ENCODE peak calls at places on chromosome 4, in ten cellular contexts. One of them, this sample, is unnamed. For H3K4me1, the result is how much of the 10 kb centered on the place peaks cover.

GRCh38 chr4:14169460-14169859 is 541.9 kb upstream of the BOD1L1 start:
- DNase-seq in CD8-positive, alpha-beta T cell: no peak
- DNase-seq in neural progenitor cell: no peak
- DNase-seq in right lobe of liver: no peak
- DNase-seq in tibial artery: no peak
- DNase-seq in lower lobe of right lung: no peak
- DNase-seq in right atrium auricular region: no peak
- DNase-seq in cardiac muscle cell: no peak
- DNase-seq in IMR-90: peak
- DNase-seq in upper lobe of left lung: no peak
- DNase-seq in this sample: no peak

GRCh38 chr4:41458689-41459088 is 79.3 kb upstream of the LIMCH1 start:
- DNase-seq in cardiac muscle cell: no peak
- DNase-seq in CD8-positive, alpha-beta T cell: no peak
- DNase-seq in right atrium auricular region: no peak
- DNase-seq in neural progenitor cell: no peak
- DNase-seq in upper lobe of left lung: no peak
- DNase-seq in IMR-90: no peak
- DNase-seq in lower lobe of right lung: no peak
- DNase-seq in right lobe of liver: no peak
- DNase-seq in tibial artery: no peak
- DNase-seq in this sample: no peak

GRCh38 chr4:8831221-8832129 is 40.2 kb downstream of the HMX1 start:
- DNase-seq in right lobe of liver: no peak
- DNase-seq in cardiac muscle cell: no peak
- DNase-seq in lower lobe of right lung: peak
- DNase-seq in neural progenitor cell: no peak
- DNase-seq in CD8-positive, alpha-beta T cell: no peak
- DNase-seq in tibial artery: peak
- DNase-seq in right atrium auricular region: peak
- DNase-seq in upper lobe of left lung: peak
- DNase-seq in IMR-90: no peak
- DNase-seq in this sample: peak

GRCh38 chr4:183342541-183343533 is 20.6 kb upstream of the CLDN24 start:
- DNase-seq in cardiac muscle cell: no peak
- DNase-seq in lower lobe of right lung: no peak
- DNase-seq in upper lobe of left lung: no peak
- DNase-seq in neural progenitor cell: peak
- DNase-seq in CD8-positive, alpha-beta T cell: no peak
- DNase-seq in right lobe of liver: peak
- DNase-seq in right atrium auricular region: no peak
- DNase-seq in IMR-90: no peak
- DNase-seq in tibial artery: no peak
- DNase-seq in this sample: peak

GRCh38 chr4:124947622-124948265 is 235.2 kb upstream of the ANKRD50 start:
- DNase-seq in cardiac muscle cell: no peak
- DNase-seq in tibial artery: no peak
- DNase-seq in right lobe of liver: no peak
- DNase-seq in lower lobe of right lung: no peak
- DNase-seq in right atrium auricular region: no peak
- DNase-seq in CD8-positive, alpha-beta T cell: no peak
- DNase-seq in IMR-90: no peak
- DNase-seq in neural progenitor cell: no peak
- DNase-seq in upper lobe of left lung: no peak
- DNase-seq in this sample: no peak

GRCh38 chr4:152962160-152962559 is 26.0 kb downstream of the FHDC1 start:
- DNase-seq in upper lobe of left lung: no peak
- DNase-seq in neural progenitor cell: no peak
- DNase-seq in cardiac muscle cell: no peak
- DNase-seq in right lobe of liver: no peak
- DNase-seq in right atrium auricular region: no peak
- DNase-seq in IMR-90: no peak
- DNase-seq in CD8-positive, alpha-beta T cell: no peak
- DNase-seq in lower lobe of right lung: no peak
- DNase-seq in tibial artery: no peak
- DNase-seq in this sample: no peak

GRCh38 chr4:78936989-78937388 is 2.2 kb downstream of the PAQR3 start:
- DNase-seq in neural progenitor cell: no peak
- DNase-seq in upper lobe of left lung: no peak
- DNase-seq in right atrium auricular region: no peak
- DNase-seq in IMR-90: no peak
- DNase-seq in cardiac muscle cell: no peak
- DNase-seq in right lobe of liver: no peak
- DNase-seq in CD8-positive, alpha-beta T cell: no peak
- DNase-seq in tibial artery: no peak
- DNase-seq in lower lobe of right lung: no peak
- DNase-seq in this sample: no peak

GRCh38 chr4:46844325-46844917 is 64.6 kb downstream of the COX7B2 start:
- DNase-seq in neural progenitor cell: peak
- DNase-seq in right lobe of liver: no peak
- DNase-seq in upper lobe of left lung: peak
- DNase-seq in right atrium auricular region: no peak
- DNase-seq in lower lobe of right lung: no peak
- DNase-seq in CD8-positive, alpha-beta T cell: no peak
- DNase-seq in cardiac muscle cell: peak
- DNase-seq in tibial artery: no peak
- DNase-seq in IMR-90: peak
- DNase-seq in this sample: no peak

GRCh38 chr4:6245246-6246169 is 24.1 kb upstream of the WFS1 start:
- DNase-seq in right atrium auricular region: no peak
- DNase-seq in cardiac muscle cell: no peak
- DNase-seq in right lobe of liver: no peak
- DNase-seq in IMR-90: no peak
- DNase-seq in lower lobe of right lung: no peak
- DNase-seq in neural progenitor cell: peak
- DNase-seq in CD8-positive, alpha-beta T cell: no peak
- DNase-seq in upper lobe of left lung: no peak
- DNase-seq in tibial artery: no peak
- DNase-seq in this sample: no peak

GRCh38 chr4:38923746-38924145 is 56.1 kb downstream of the FAM114A1 start:
- DNase-seq in cardiac muscle cell: no peak
- DNase-seq in tibial artery: no peak
- DNase-seq in right atrium auricular region: no peak
- DNase-seq in neural progenitor cell: no peak
- DNase-seq in right lobe of liver: no peak
- DNase-seq in IMR-90: no peak
- DNase-seq in upper lobe of left lung: no peak
- DNase-seq in lower lobe of right lung: no peak
- DNase-seq in CD8-positive, alpha-beta T cell: no peak
- DNase-seq in this sample: no peak

GRCh38 chr4:14888790-14889189 is 113.5 kb upstream of the CPEB2 start:
- DNase-seq in right atrium auricular region: no peak
- DNase-seq in right lobe of liver: no peak
- DNase-seq in neural progenitor cell: no peak
- DNase-seq in CD8-positive, alpha-beta T cell: no peak
- DNase-seq in IMR-90: no peak
- DNase-seq in lower lobe of right lung: no peak
- DNase-seq in tibial artery: no peak
- DNase-seq in cardiac muscle cell: no peak
- DNase-seq in upper lobe of left lung: peak
- DNase-seq in this sample: no peak

GRCh38 chr4:128528793-128529553 is 241.4 kb upstream of the PGRMC2 start:
- DNase-seq in upper lobe of left lung: peak
- DNase-seq in IMR-90: peak
- DNase-seq in tibial artery: no peak
- DNase-seq in right lobe of liver: no peak
- DNase-seq in neural progenitor cell: peak
- DNase-seq in CD8-positive, alpha-beta T cell: no peak
- DNase-seq in right atrium auricular region: no peak
- DNase-seq in cardiac muscle cell: peak
- DNase-seq in lower lobe of right lung: no peak
- DNase-seq in this sample: no peak

GRCh38 chr4:6779667-6780565 is 2.6 kb upstream of the KIAA0232 start:
- DNase-seq in lower lobe of right lung: no peak
- DNase-seq in right lobe of liver: no peak
- DNase-seq in IMR-90: peak
- DNase-seq in cardiac muscle cell: peak
- DNase-seq in neural progenitor cell: peak
- DNase-seq in tibial artery: no peak
- DNase-seq in right atrium auricular region: no peak
- DNase-seq in CD8-positive, alpha-beta T cell: no peak
- DNase-seq in upper lobe of left lung: no peak
- DNase-seq in this sample: no peak

GRCh38 chr4:1210971-1211370 is 38.0 kb downstream of the CTBP1 start:
- DNase-seq in cardiac muscle cell: no peak
- DNase-seq in CD8-positive, alpha-beta T cell: no peak
- DNase-seq in tibial artery: no peak
- DNase-seq in neural progenitor cell: no peak
- DNase-seq in lower lobe of right lung: peak
- DNase-seq in upper lobe of left lung: no peak
- DNase-seq in right atrium auricular region: no peak
- DNase-seq in IMR-90: no peak
- DNase-seq in right lobe of liver: peak
- DNase-seq in this sample: peak

GRCh38 chr4:66556651-66557278 is 886.5 kb upstream of the EPHA5 start:
- DNase-seq in lower lobe of right lung: no peak
- DNase-seq in neural progenitor cell: no peak
- DNase-seq in right lobe of liver: peak
- DNase-seq in right atrium auricular region: no peak
- DNase-seq in cardiac muscle cell: no peak
- DNase-seq in CD8-positive, alpha-beta T cell: no peak
- DNase-seq in IMR-90: no peak
- DNase-seq in upper lobe of left lung: no peak
- DNase-seq in tibial artery: no peak
- DNase-seq in this sample: no peak

GRCh38 chr4:6071191-6071958 is 53.1 kb upstream of the C4orf50 start:
- DNase-seq in IMR-90: no peak
- DNase-seq in lower lobe of right lung: peak
- DNase-seq in right lobe of liver: no peak
- DNase-seq in CD8-positive, alpha-beta T cell: no peak
- DNase-seq in right atrium auricular region: no peak
- DNase-seq in upper lobe of left lung: no peak
- DNase-seq in neural progenitor cell: peak
- DNase-seq in cardiac muscle cell: no peak
- DNase-seq in tibial artery: no peak
- DNase-seq in this sample: no peak

DNA sequence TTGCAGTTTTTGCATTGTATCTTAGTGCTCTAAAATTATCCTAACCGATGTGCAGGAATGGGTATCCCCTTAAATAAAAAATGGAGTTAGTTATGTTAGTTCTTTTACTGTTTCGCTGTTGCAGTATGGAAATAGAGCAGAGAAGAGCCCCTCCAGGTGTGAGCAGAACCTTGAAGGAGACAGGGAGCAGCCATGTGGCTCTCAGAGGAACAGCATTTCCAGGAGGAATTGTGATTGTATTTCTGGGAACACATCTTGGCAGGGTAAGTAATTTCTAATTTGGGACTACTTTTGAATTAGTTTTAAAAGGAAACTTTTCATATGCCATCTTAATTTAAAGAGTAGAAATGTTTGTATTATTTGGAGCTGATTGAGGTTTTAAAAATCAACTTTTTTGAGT is 5.3 kb upstream of the CCDC158 start:
- DNase-seq in neural progenitor cell: no peak
- DNase-seq in cardiac muscle cell: no peak
- DNase-seq in IMR-90: no peak
- DNase-seq in tibial artery: no peak
- DNase-seq in CD8-positive, alpha-beta T cell: no peak
- DNase-seq in lower lobe of right lung: no peak
- DNase-seq in upper lobe of left lung: no peak
- DNase-seq in right lobe of liver: no peak
- DNase-seq in right atrium auricular region: no peak
- DNase-seq in this sample: no peak
- TF ChIP-seq CTCF in neural progenitor cell: no peak
- TF ChIP-seq CTCF in cardiac muscle cell: peak
- TF ChIP-seq CTCF in IMR-90: peak
- TF ChIP-seq CTCF in tibial artery: peak
- TF ChIP-seq CTCF in CD8-positive, alpha-beta T cell: no peak
- TF ChIP-seq CTCF in lower lobe of right lung: no peak
- TF ChIP-seq CTCF in upper lobe of left lung: no peak
- TF ChIP-seq CTCF in right lobe of liver: no peak
- TF ChIP-seq CTCF in right atrium auricular region: no peak
- TF ChIP-seq CTCF in this sample: no peak

DNA sequence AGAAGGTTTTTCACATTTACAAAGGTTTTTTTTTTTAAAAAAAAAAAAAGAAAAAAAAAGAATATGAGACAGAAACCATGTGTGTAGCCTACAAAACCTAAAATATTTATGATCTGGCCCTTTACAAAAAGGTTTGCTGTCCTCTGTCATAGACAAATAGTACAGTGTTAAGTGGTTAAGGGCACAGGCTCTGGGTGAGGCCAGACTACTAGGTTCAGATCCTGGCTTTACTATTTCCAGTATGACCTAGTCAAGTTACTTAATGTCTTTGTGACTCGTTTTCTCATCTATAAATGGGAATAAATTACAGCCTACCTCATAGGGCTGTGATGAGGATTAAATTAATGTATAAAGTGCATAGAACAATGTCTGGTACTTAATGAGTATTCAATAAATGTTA is 56.5 kb downstream of the GAB1 start:
- DNase-seq in right atrium auricular region: no peak
- DNase-seq in cardiac muscle cell: no peak
- DNase-seq in tibial artery: no peak
- DNase-seq in right lobe of liver: no peak
- DNase-seq in lower lobe of right lung: no peak
- DNase-seq in upper lobe of left lung: no peak
- DNase-seq in neural progenitor cell: no peak
- DNase-seq in CD8-positive, alpha-beta T cell: no peak
- DNase-seq in IMR-90: no peak
- DNase-seq in this sample: no peak
- H3K4me1 ChIP-seq in right atrium auricular region: under half
- H3K4me1 ChIP-seq in cardiac muscle cell: under half
- H3K4me1 ChIP-seq in tibial artery: under half
- H3K4me1 ChIP-seq in right lobe of liver: under half
- H3K4me1 ChIP-seq in lower lobe of right lung: half or more
- H3K4me1 ChIP-seq in upper lobe of left lung: half or more
- H3K4me1 ChIP-seq in neural progenitor cell: under half
- H3K4me1 ChIP-seq in CD8-positive, alpha-beta T cell: under half
- H3K4me1 ChIP-seq in IMR-90: under half
- H3K4me1 ChIP-seq in this sample: half or more

DNA sequence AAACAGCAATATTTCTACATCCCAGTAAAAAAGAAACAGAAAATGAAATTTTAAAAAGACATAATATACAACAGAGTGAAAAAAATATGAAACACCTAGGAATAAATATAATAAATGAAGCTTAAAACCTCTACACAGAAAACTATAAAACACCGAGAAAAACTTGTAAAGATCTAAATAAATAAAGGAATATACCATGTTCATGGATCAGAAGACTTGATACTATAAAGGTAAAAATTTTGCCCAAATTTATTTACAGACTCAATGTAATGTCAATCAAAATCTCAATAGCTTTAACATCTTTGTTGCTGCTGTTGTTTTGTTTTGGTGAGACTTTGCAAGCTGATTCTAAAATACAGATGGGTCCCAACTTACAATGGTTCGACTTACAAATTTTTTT is 5.7 kb downstream of the TBC1D9 start:
- DNase-seq in right lobe of liver: no peak
- DNase-seq in neural progenitor cell: no peak
- DNase-seq in CD8-positive, alpha-beta T cell: no peak
- DNase-seq in tibial artery: no peak
- DNase-seq in upper lobe of left lung: no peak
- DNase-seq in cardiac muscle cell: no peak
- DNase-seq in IMR-90: no peak
- DNase-seq in right atrium auricular region: no peak
- DNase-seq in lower lobe of right lung: no peak
- DNase-seq in this sample: no peak
- H3K4me3 ChIP-seq in right lobe of liver: no peak
- H3K4me3 ChIP-seq in neural progenitor cell: no peak
- H3K4me3 ChIP-seq in CD8-positive, alpha-beta T cell: no peak
- H3K4me3 ChIP-seq in tibial artery: no peak
- H3K4me3 ChIP-seq in upper lobe of left lung: no peak
- H3K4me3 ChIP-seq in cardiac muscle cell: no peak
- H3K4me3 ChIP-seq in IMR-90: no peak
- H3K4me3 ChIP-seq in right atrium auricular region: no peak
- H3K4me3 ChIP-seq in lower lobe of right lung: no peak
- H3K4me3 ChIP-seq in this sample: no peak

GRCh38 chr4:119550857-119551532 is 77.6 kb downstream of the PDE5A start:
- DNase-seq in CD8-positive, alpha-beta T cell: no peak
- DNase-seq in right atrium auricular region: no peak
- DNase-seq in tibial artery: no peak
- DNase-seq in IMR-90: peak
- DNase-seq in lower lobe of right lung: no peak
- DNase-seq in right lobe of liver: no peak
- DNase-seq in cardiac muscle cell: no peak
- DNase-seq in neural progenitor cell: peak
- DNase-seq in upper lobe of left lung: no peak
- DNase-seq in this sample: no peak
- TF ChIP-seq CTCF in CD8-positive, alpha-beta T cell: no peak
- TF ChIP-seq CTCF in right atrium auricular region: no peak
- TF ChIP-seq CTCF in tibial artery: no peak
- TF ChIP-seq CTCF in IMR-90: no peak
- TF ChIP-seq CTCF in lower lobe of right lung: no peak
- TF ChIP-seq CTCF in right lobe of liver: no peak
- TF ChIP-seq CTCF in cardiac muscle cell: no peak
- TF ChIP-seq CTCF in neural progenitor cell: no peak
- TF ChIP-seq CTCF in upper lobe of left lung: no peak
- TF ChIP-seq CTCF in this sample: no peak

This sample was measured in upper lobe of right lung.